ENCODE peak calls at places on chromosome 11, in five cellular contexts. M, C, G, E and R are unnamed samples.

GRCh38 chr11:129625930-129626329 is 189.7 kb upstream of the TMEM45B start:
- DNase-seq in G (no peak), E (no peak), C (no peak), M (no peak), R (no peak)

GRCh38 chr11:125945797-125946520 is at the start of gene VSIG10L2:
- DNase-seq in G (no peak), E (no peak), C (no peak), M (no peak), R (no peak)

GRCh38 chr11:134069426-134069921 is 602 bp downstream of the JAM3 start:
- DNase-seq in E (no peak), G (peak; percentile 22), C (peak; percentile 70), M (peak; percentile 64), R (peak; percentile 12)

GRCh38 chr11:111494040-111494439 is 18.1 kb downstream of the BTG4 start:
- DNase-seq in G (no peak), E (no peak), C (no peak), M (peak; percentile 80), R (no peak)

GRCh38 chr11:5719703-5720495 is 16.3 kb upstream of the OR56B1 start:
- DNase-seq in M (no peak), G (peak; percentile 18), E (no peak), C (no peak), R (peak; percentile 19)

GRCh38 chr11:104891135-104891534 is 7.1 kb downstream of the CASP12 start:
- DNase-seq in M (no peak), C (no peak), G (no peak), E (no peak), R (peak; percentile 9)

GRCh38 chr11:75568616-75569219 is 6.7 kb downstream of the SERPINH1 start:
- DNase-seq in E (no peak), G (no peak), C (no peak), M (no peak), R (no peak)

GRCh38 chr11:83272627-83273026 is 13.5 kb downstream of the CCDC90B start:
- DNase-seq in C (no peak), M (no peak), G (peak; percentile 80), E (no peak), R (peak; percentile 76)

GRCh38 chr11:111520565-111520964 is 6.0 kb downstream of the HOATZ start:
- DNase-seq in G (peak; percentile 38), C (no peak), M (no peak), E (no peak), R (peak; percentile 59)

GRCh38 chr11:83809274-83809673 is 523.1 kb upstream of the CCDC90B start:
- DNase-seq in G (no peak), E (no peak), C (no peak), M (no peak), R (no peak)

GRCh38 chr11:81331073-81331472 is 1402.6 kb downstream of the FAM181B start:
- DNase-seq in C (no peak), E (no peak), M (no peak), G (no peak), R (no peak)

GRCh38 chr11:103552086-103552485 is 442.9 kb downstream of the DYNC2H1 start:
- DNase-seq in C (no peak), G (no peak), E (no peak), M (no peak), R (no peak)

GRCh38 chr11:94780432-94780831 is 12.3 kb downstream of the AMOTL1 start:
- DNase-seq in E (no peak), M (no peak), G (no peak), C (no peak), R (no peak)

GRCh38 chr11:16088774-16089173 is 267.6 kb downstream of the SOX6 start:
- DNase-seq in M (no peak), E (no peak), G (no peak), C (no peak), R (no peak)

GRCh38 chr11:119990306-119991021 is 147.4 kb downstream of the TRIM29 start:
- DNase-seq in M (no peak), G (no peak), C (no peak), E (no peak), R (peak; percentile 62)

GRCh38 chr11:47415949-47416472 is 7.6 kb downstream of the SLC39A13 start:
- DNase-seq in C (no peak), G (peak; percentile 94), E (peak; percentile 49), M (peak; percentile 80), R (peak; percentile 95)

GRCh38 chr11:8384199-8384821 is 120.6 kb upstream of the LMO1 start:
- DNase-seq in C (peak; percentile 13), G (no peak), M (peak; percentile 69), E (no peak), R (peak; percentile 6)

GRCh38 chr11:112302226-112302868 is 41.7 kb upstream of the PLET1 start:
- DNase-seq in E (no peak), M (peak; percentile 75), C (peak; percentile 49), G (peak; percentile 25), R (no peak)

GRCh38 chr11:5923789-5924188 is 18.3 kb upstream of the OR56A3 start:
- DNase-seq in E (no peak), M (peak; percentile 3), G (no peak), C (no peak), R (no peak)

GRCh38 chr11:123438191-123438627 is 8.1 kb downstream of the GRAMD1B start:
- DNase-seq in E (no peak), M (peak; percentile 97), C (no peak), G (no peak), R (no peak)

GRCh38 chr11:55263081-55263480 is 1.1 kb downstream of the TRIM48 start:
- DNase-seq in E (no peak), C (no peak), G (no peak), M (no peak), R (no peak)

GRCh38 chr11:102476812-102477211 is 24.2 kb upstream of the TMEM123 start:
- DNase-seq in G (no peak), M (no peak), C (peak; percentile 35), E (no peak), R (no peak)

GRCh38 chr11:124174001-124174400 is 9.1 kb upstream of the OR10D3 start:
- DNase-seq in G (peak; percentile 84), E (peak; percentile 2), C (peak; percentile 57), M (peak; percentile 98), R (peak; percentile 59)

GRCh38 chr11:117180661-117181585 is 2.4 kb downstream of the SIDT2 start:
- DNase-seq in E (peak; percentile 81), M (peak; percentile 94), C (peak; percentile 84), G (peak; percentile 63), R (peak; percentile 82)

GRCh38 chr11:126533560-126533959 is 178.1 kb downstream of the ST3GAL4 start:
- DNase-seq in E (no peak), G (no peak), M (no peak), C (no peak), R (no peak)

DNA sequence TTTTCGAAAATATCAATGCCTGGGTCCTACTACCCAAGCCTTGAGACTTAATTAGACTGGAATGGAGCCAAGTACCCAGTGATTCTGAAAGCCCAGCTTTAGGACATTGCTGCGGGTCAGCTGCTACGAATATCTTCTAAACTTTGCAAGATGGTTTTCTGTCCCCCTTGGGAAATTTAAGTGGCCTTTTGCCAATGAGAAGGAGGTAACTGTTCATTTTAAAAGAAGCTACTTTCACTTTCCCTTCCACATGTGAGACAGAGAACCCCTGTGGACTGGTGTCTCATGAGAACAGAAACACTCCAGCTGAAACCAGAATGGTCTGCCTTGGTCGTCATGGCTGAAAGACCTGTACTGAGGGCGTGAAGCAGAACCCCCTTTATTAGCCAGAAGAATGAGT is 74.9 kb downstream of the SC5D start:
- DNase-seq in E (no peak), C (peak; percentile 12), M (no peak), G (peak; percentile 56), R (peak; percentile 41)
- H3K4me3 ChIP-seq in E (no peak overlapping the region), C (no peak overlapping the region), M (no peak overlapping the region), G (no peak overlapping the region), R (no peak overlapping the region)

GRCh38 chr11:2691355-2691761 is 8.4 kb downstream of the KCNQ1OT1 start:
- DNase-seq in C (no peak), E (no peak), G (no peak), M (no peak), R (no peak)
- H3K4me3 ChIP-seq in C (no peak overlapping the region), E (no peak overlapping the region), G (no peak overlapping the region), M (no peak overlapping the region), R (no peak overlapping the region)

GRCh38 chr11:843818-844692 is 1.4 kb downstream of the TSPAN4 start:
- DNase-seq in E (no peak), C (peak; percentile 83), M (peak; percentile 98), G (peak; percentile 94), R (peak; percentile 94)
- H3K4me3 ChIP-seq in E (peak overlapping the region; percentile 66), C (peak overlapping the region; percentile 98), M (peak overlapping the region; percentile 25), G (peak overlapping the region; percentile 85), R (peak overlapping the region; percentile 94)

GRCh38 chr11:66011239-66011784 is 496 bp upstream of the CST6 start:
- DNase-seq in E (peak; percentile 91), G (peak; percentile 40), C (no peak), M (peak; percentile 95), R (peak; percentile 62)

GRCh38 chr11:66012946-66013761 is 1.3 kb downstream of the CST6 start:
- DNase-seq in M (no peak), G (no peak), E (no peak), C (peak; percentile 57), R (no peak)

GRCh38 chr11:66013762-66014100 is 1.9 kb downstream of the CST6 start:
- DNase-seq in M (no peak), G (no peak), E (no peak), C (no peak), R (no peak)

GRCh38 chr11:66012371-66012945 is 650 bp downstream of the CST6 start:
- DNase-seq in M (no peak), C (no peak), G (no peak), E (no peak), R (no peak)

DNA sequence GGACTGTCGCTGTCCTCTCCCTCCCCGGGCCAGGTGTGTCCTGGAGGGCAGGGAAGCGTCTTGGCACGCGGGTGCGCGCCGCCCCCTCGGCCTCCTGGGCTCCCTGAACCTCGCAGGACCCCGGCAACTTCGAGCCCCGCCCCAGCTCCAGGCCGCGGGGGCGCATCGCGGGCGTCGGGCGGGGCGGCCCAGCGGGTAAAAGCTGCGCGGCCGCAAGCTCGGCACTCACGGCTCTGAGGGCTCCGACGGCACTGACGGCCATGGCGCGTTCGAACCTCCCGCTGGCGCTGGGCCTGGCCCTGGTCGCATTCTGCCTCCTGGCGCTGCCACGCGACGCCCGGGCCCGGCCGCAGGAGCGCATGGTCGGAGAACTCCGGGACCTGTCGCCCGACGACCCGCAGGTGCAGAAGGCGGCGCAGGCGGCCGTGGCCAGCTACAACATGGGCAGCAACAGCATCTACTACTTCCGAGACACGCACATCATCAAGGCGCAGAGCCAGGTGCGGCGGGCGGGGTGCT is at the start of gene CST6:
- DNase-seq in C (no peak), M (no peak), E (no peak), G (no peak), R (no peak)
- H3K4me3 ChIP-seq in C (no peak within 1 kb of the TSS), M (no peak within 1 kb of the TSS), E (peak within 1 kb of the TSS; percentile 44), G (no peak within 1 kb of the TSS), R (no peak within 1 kb of the TSS)

DNA sequence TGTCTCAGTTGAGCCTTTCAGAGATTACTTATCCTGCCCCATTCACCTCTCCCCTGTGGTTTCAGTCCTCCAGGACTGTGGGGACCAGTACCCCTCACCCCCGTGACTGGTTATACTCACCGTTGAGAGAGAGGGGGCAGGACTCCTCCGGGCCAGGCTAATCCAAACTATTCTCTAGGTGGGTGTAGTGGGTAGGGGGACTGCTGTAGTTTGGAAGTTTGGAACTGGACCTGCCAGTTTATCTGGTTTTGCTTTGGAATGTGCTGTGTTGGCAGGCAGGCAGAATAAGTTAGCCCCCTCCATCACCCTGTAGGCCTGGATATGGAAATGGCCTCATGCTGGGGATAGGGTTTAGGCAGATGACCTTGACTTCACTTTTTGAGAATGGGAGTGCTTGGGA is 13.5 kb downstream of the TEAD1 start:
- DNase-seq in E (no peak), C (no peak), M (peak; percentile 95), G (no peak), R (no peak)
- H3K4me3 ChIP-seq in E (no peak overlapping the region), C (no peak overlapping the region), M (no peak overlapping the region), G (no peak overlapping the region), R (no peak overlapping the region)